ENCODE peak calls at places on chromosomes 6 and 20, in seven cellular contexts. L is OCI-LY7, K is transverse colon, Z is A549, D is psoas muscle, H is tibial artery, E is endodermal cell. I is an unnamed sample.

GRCh38 chr6:90025418-90026089 is 131.3 kb downstream of the GJA10 start:
- DNase-seq in E (no peak), D (no peak), H (no peak), L (no peak), Z (no peak), K (no peak), I (no peak)

GRCh38 chr6:112416885-112417284 is 69.8 kb downstream of the RFPL4B start:
- DNase-seq in Z (no peak), K (no peak), L (no peak), H (peak; percentile 33), E (no peak), D (no peak), I (no peak)

GRCh38 chr6:20919677-20920385 is 385.6 kb downstream of the CDKAL1 start:
- DNase-seq in L (no peak), D (no peak), H (no peak), Z (no peak), E (no peak), K (no peak), I (no peak)

GRCh38 chr20:55166063-55166462 is 690.7 kb downstream of the DOK5 start:
- DNase-seq in H (no peak), L (no peak), Z (no peak), D (no peak), K (no peak), E (peak; percentile 84), I (no peak)

GRCh38 chr6:170110201-170111140 is 180.4 kb downstream of the DLL1 start:
- DNase-seq in L (no peak), E (peak; percentile 30), K (peak; percentile 5), H (peak; percentile 11), Z (no peak), D (no peak), I (peak; percentile 35)

GRCh38 chr6:131250121-131250520 is 114.9 kb downstream of the AKAP7 start:
- DNase-seq in H (peak; percentile 64), Z (no peak), E (peak; percentile 79), D (peak; percentile 24), K (peak; percentile 78), L (peak; percentile 50), I (no peak)

GRCh38 chr6:26311385-26312095 is 53.5 kb upstream of the BTN3A2 start:
- DNase-seq in E (peak; percentile 82), Z (no peak), D (no peak), K (peak; percentile 38), H (no peak), L (peak; percentile 78), I (peak; percentile 87)

GRCh38 chr20:37230200-37230599 is 31.4 kb downstream of the GHRH start:
- DNase-seq in Z (no peak), K (no peak), D (no peak), E (no peak), H (no peak), L (no peak), I (no peak)

GRCh38 chr6:117506180-117506835 is 23.8 kb downstream of the DCBLD1 start:
- DNase-seq in H (no peak), Z (no peak), D (peak; percentile 17), E (no peak), K (no peak), L (no peak), I (peak; percentile 88)

GRCh38 chr6:163739968-163740367 is 325.4 kb downstream of the QKI start:
- DNase-seq in K (no peak), E (peak; percentile 53), H (no peak), Z (no peak), L (no peak), D (no peak), I (no peak)

GRCh38 chr20:63116412-63117106 is 99.4 kb downstream of the YTHDF1 start:
- DNase-seq in K (no peak), D (no peak), E (peak; percentile 88), Z (peak; percentile 56), H (no peak), L (no peak), I (no peak)

GRCh38 chr6:3742426-3743344 is 8.8 kb downstream of the PXDC1 start:
- DNase-seq in D (peak; percentile 84), K (peak; percentile 91), H (peak; percentile 80), Z (peak; percentile 47), L (peak; percentile 82), E (peak; percentile 97), I (peak; percentile 79)

GRCh38 chr20:61664741-61665320 is 400.9 kb downstream of the TAF4 start:
- DNase-seq in H (no peak), K (no peak), L (no peak), Z (no peak), D (no peak), E (no peak), I (no peak)

GRCh38 chr20:38110525-38111178 is 54.4 kb downstream of the TGM2 start:
- DNase-seq in L (no peak), E (peak; percentile 34), K (no peak), D (no peak), Z (no peak), H (no peak), I (peak; percentile 25)

GRCh38 chr6:30163918-30164654 is 740 bp downstream of the TRIM15 start:
- DNase-seq in K (no peak), Z (no peak), E (no peak), L (no peak), H (no peak), D (no peak), I (no peak)

GRCh38 chr6:55980627-55981211 is 105.3 kb upstream of the BMP5 start:
- DNase-seq in H (no peak), Z (peak; percentile 4), D (no peak), K (no peak), L (peak; percentile 22), E (peak; percentile 70), I (no peak)

GRCh38 chr6:43771858-43772570 is 2.0 kb downstream of the VEGFA start:
- DNase-seq in E (peak; percentile 81), K (peak; percentile 86), H (peak; percentile 70), D (peak; percentile 84), Z (peak; percentile 43), L (peak; percentile 82), I (peak; percentile 59)

GRCh38 chr6:43771210-43771857 is 1.3 kb downstream of the VEGFA start:
- DNase-seq in H (peak; percentile 71), Z (no peak), K (peak; percentile 78), E (peak; percentile 78), D (peak; percentile 73), L (peak; percentile 77), I (peak; percentile 57)

GRCh38 chr6:43773050-43773956 is 3.3 kb downstream of the VEGFA start:
- DNase-seq in L (peak; percentile 86), K (peak; percentile 82), H (no peak), E (peak; percentile 83), D (peak; percentile 66), Z (peak; percentile 90), I (peak; percentile 60)

GRCh38 chr6:43773981-43774775 is 4.2 kb downstream of the VEGFA start:
- DNase-seq in E (no peak), Z (no peak), H (no peak), D (no peak), K (no peak), L (no peak), I (peak; percentile 19)

GRCh38 chr6:43772571-43773049 is 2.6 kb downstream of the VEGFA start:
- DNase-seq in L (peak; percentile 31), Z (no peak), E (peak; percentile 86), H (no peak), D (no peak), K (peak; percentile 43), I (no peak)
- H3K4me3 ChIP-seq in L (peak overlapping the region; percentile 80), Z (peak overlapping the region; percentile 59), E (peak overlapping the region; percentile 96), H (peak overlapping the region; percentile 84), D (peak overlapping the region; percentile 97), K (peak overlapping the region; percentile 68), I (peak overlapping the region; percentile 84)

GRCh38 chr20:19937651-19938420 is 79.3 kb upstream of the NAA20 start:
- DNase-seq in Z (no peak), H (no peak), E (no peak), L (no peak), D (no peak), K (no peak), I (no peak)

GRCh38 chr20:19935842-19936241 is 81.3 kb upstream of the NAA20 start:
- DNase-seq in L (no peak), H (no peak), K (peak; percentile 75), E (no peak), D (no peak), Z (no peak), I (no peak)

GRCh38 chr20:19934792-19935491 is 82.2 kb upstream of the NAA20 start:
- DNase-seq in Z (peak; percentile 51), K (peak; percentile 75), E (no peak), D (peak; percentile 49), L (no peak), H (peak; percentile 58), I (no peak)

GRCh38 chr20:19938421-19938787 is 78.8 kb upstream of the NAA20 start:
- DNase-seq in K (no peak), E (no peak), D (no peak), L (no peak), H (no peak), Z (no peak), I (no peak)

GRCh38 chr20:19936801-19937583 is 80.2 kb upstream of the NAA20 start:
- DNase-seq in H (no peak), E (no peak), L (no peak), D (no peak), Z (no peak), K (no peak), I (no peak)
- H3K4me1 ChIP-seq in H (peaks cover 6% of the 10 kb centered on the region), E (no peaks in the 10 kb centered on the region), L (no peaks in the 10 kb centered on the region), D (peaks cover 40% of the 10 kb centered on the region), Z (peaks cover 24% of the 10 kb centered on the region), K (peaks cover 28% of the 10 kb centered on the region), I (peaks cover under 1% of the 10 kb centered on the region)

GRCh38 chr6:169087436-169088046 is 166.1 kb downstream of the THBS2 start:
- DNase-seq in L (no peak), H (no peak), D (no peak), K (no peak), E (no peak), Z (no peak), I (peak; percentile 52)
- H3K9me3 ChIP-seq in L (no peaks in the 10 kb centered on the region), H (peaks cover 6% of the 10 kb centered on the region), D (no peaks in the 10 kb centered on the region), K (peaks cover 11% of the 10 kb centered on the region), E (peaks cover 44% of the 10 kb centered on the region), Z (peaks cover 18% of the 10 kb centered on the region), I (peaks cover 13% of the 10 kb centered on the region)

DNA sequence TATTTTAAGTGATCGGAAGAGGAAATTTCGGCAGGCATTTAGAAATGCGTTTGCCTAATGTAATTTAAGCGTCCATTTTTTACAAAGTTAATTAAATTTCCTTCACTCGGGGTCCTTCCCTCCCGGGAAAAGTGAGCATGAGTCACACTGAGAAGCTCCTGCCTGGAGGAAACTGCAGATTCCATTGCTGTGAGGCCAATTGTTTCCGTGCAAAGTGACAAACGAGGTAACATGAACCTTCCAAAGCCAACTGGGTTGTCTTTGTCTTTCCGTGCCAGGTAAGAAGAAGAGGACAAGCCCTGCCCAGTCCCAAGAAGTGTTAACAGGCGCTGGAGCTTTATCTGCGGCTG is 61.2 kb upstream of the HDDC2 start:
- DNase-seq in H (no peak), D (no peak), L (no peak), K (no peak), E (no peak), Z (no peak), I (no peak)
- H3K4me3 ChIP-seq in H (peak overlapping the region; percentile 65), D (peak overlapping the region; percentile 68), L (no peak overlapping the region), K (no peak overlapping the region), E (peak overlapping the region; percentile 83), Z (no peak overlapping the region), I (peak overlapping the region; percentile 36)

I was measured in SJSA1.